ENCODE peak calls at places on chromosomes 12 and 14, in four cellular contexts. E, K, M and V are unnamed samples. For H3K4me1, the result is how much of the 10 kb centered on the place peaks cover.

GRCh38 chr14:93705513-93706156 is 82.7 kb downstream of the PRIMA1 start:
- DNase-seq in E (peak), K (no peak), M (no peak), V (no peak)

GRCh38 chr12:72872986-72873385 is 600.8 kb downstream of the TRHDE start:
- DNase-seq in E (no peak), K (no peak), M (no peak), V (no peak)

GRCh38 chr12:46825526-46826414 is at the start of gene SLC38A4:
- DNase-seq in E (no peak), K (no peak), M (peak), V (no peak)

GRCh38 chr12:10716704-10717315 is 6.3 kb downstream of the YBX3 start:
- DNase-seq in E (peak), K (peak), M (peak), V (peak)

GRCh38 chr12:89951694-89952060 is 243.0 kb upstream of the ATP2B1 start:
- DNase-seq in E (no peak), K (no peak), M (no peak), V (no peak)

GRCh38 chr14:77615231-77616132 is 955 bp downstream of the SPTLC2 start:
- DNase-seq in E (no peak), K (no peak), M (no peak), V (no peak)

GRCh38 chr12:89187507-89187906 is 164.8 kb downstream of the DUSP6 start:
- DNase-seq in E (no peak), K (no peak), M (no peak), V (no peak)

GRCh38 chr14:68703093-68703492 is 89.8 kb downstream of the ZFP36L1 start:
- DNase-seq in E (no peak), K (peak), M (no peak), V (no peak)

GRCh38 chr14:78405071-78405856 is 235.1 kb downstream of the NRXN3 start:
- DNase-seq in E (peak), K (no peak), M (no peak), V (no peak)

GRCh38 chr12:6827982-6828670 is at the start of gene P3H3:
- DNase-seq in E (no peak), K (peak), M (peak), V (no peak)

GRCh38 chr12:44618960-44619359 is 257.2 kb downstream of the NELL2 start:
- DNase-seq in E (no peak), K (no peak), M (no peak), V (no peak)

GRCh38 chr14:32826404-32827082 is 112.1 kb upstream of the NPAS3 start:
- DNase-seq in E (no peak), K (no peak), M (no peak), V (no peak)

GRCh38 chr12:52486166-52487105 is 6.6 kb downstream of the KRT6A start:
- DNase-seq in E (no peak), K (no peak), M (no peak), V (no peak)

GRCh38 chr14:61435563-61436337 is 114.4 kb downstream of the PRKCH start:
- DNase-seq in E (peak), K (no peak), M (no peak), V (no peak)

GRCh38 chr12:124544311-124544970 is 23.0 kb downstream of the NCOR2 start:
- DNase-seq in E (no peak), K (no peak), M (no peak), V (no peak)

GRCh38 chr14:73058923-73059311 is 583 bp downstream of the RBM25 start:
- DNase-seq in E (peak), K (peak), M (no peak), V (no peak)

GRCh38 chr14:67539116-67539515 is 6.0 kb downstream of the PLEKHH1 start:
- DNase-seq in E (no peak), K (no peak), M (no peak), V (no peak)

GRCh38 chr12:47079894-47080724 is at the start of gene AMIGO2:
- DNase-seq in E (no peak), K (peak), M (peak), V (peak)

GRCh38 chr12:64678835-64679234 is 68.5 kb downstream of the RASSF3 start:
- DNase-seq in E (no peak), K (no peak), M (no peak), V (no peak)

GRCh38 chr12:46219892-46220655 is 48.8 kb downstream of the SLC38A1 start:
- DNase-seq in E (no peak), K (peak), M (no peak), V (no peak)

GRCh38 chr12:120598674-120599463 is 17.7 kb upstream of the POP5 start:
- DNase-seq in E (no peak), K (peak), M (peak), V (peak)

GRCh38 chr12:53538209-53538689 is 31.0 kb upstream of the NPFF start:
- DNase-seq in E (no peak), K (peak), M (no peak), V (no peak)

GRCh38 chr12:5063149-5063548 is 19.5 kb downstream of the KCNA5 start:
- DNase-seq in E (no peak), K (no peak), M (no peak), V (no peak)

GRCh38 chr14:100294213-100294962 is 11.9 kb downstream of the SLC25A29 start:
- DNase-seq in E (no peak), K (no peak), M (no peak), V (no peak)

GRCh38 chr14:100617715-100618693 is 30.8 kb upstream of the BEGAIN start:
- DNase-seq in E (no peak), K (no peak), M (peak), V (no peak)

GRCh38 chr12:58479403-58479802 is 440.9 kb downstream of the LRIG3 start:
- DNase-seq in E (no peak), K (no peak), M (no peak), V (no peak)

GRCh38 chr14:84323450-84323849 is 1206.5 kb upstream of the FLRT2 start:
- DNase-seq in E (no peak), K (no peak), M (no peak), V (no peak)

GRCh38 chr12:54000105-54000773 is at the start of gene HOXC9:
- DNase-seq in E (no peak), K (no peak), M (peak), V (no peak)

GRCh38 chr12:6212086-6212485 is 11.9 kb downstream of the CD9 start:
- DNase-seq in E (no peak), K (no peak), M (no peak), V (no peak)

GRCh38 chr12:124940393-124941169 is 26.1 kb upstream of the UBC start:
- DNase-seq in E (peak), K (peak), M (peak), V (peak)

GRCh38 chr12:57772429-57773322 is at the start of gene EEF1AKMT3:
- DNase-seq in E (no peak), K (no peak), M (peak), V (peak)

GRCh38 chr12:85278598-85279448 is 1.2 kb upstream of the ALX1 start:
- DNase-seq in E (no peak), K (no peak), M (peak), V (no peak)

GRCh38 chr14:68688872-68689371 is 103.9 kb downstream of the ZFP36L1 start:
- DNase-seq in E (no peak), K (peak), M (no peak), V (no peak)

GRCh38 chr12:31362115-31362758 is 36.3 kb upstream of the SINHCAF start:
- DNase-seq in E (no peak), K (no peak), M (peak), V (no peak)

GRCh38 chr12:104220931-104221330 is 5.4 kb downstream of the TXNRD1 start:
- DNase-seq in E (peak), K (no peak), M (no peak), V (no peak)

GRCh38 chr12:104218935-104219334 is 3.4 kb downstream of the TXNRD1 start:
- DNase-seq in E (no peak), K (no peak), M (no peak), V (no peak)

GRCh38 chr12:104219908-104220404 is 4.4 kb downstream of the TXNRD1 start:
- DNase-seq in E (peak), K (peak), M (no peak), V (peak)

GRCh38 chr12:104216461-104217058 is 981 bp downstream of the TXNRD1 start:
- DNase-seq in E (no peak), K (peak), M (no peak), V (no peak)

GRCh38 chr12:104219361-104219892 is 3.8 kb downstream of the TXNRD1 start:
- DNase-seq in E (no peak), K (peak), M (no peak), V (no peak)
- H3K4me3 ChIP-seq in E (no peak), K (no peak), M (no peak), V (no peak)

GRCh38 chr12:132505105-132505851 is 15.3 kb downstream of the FBRSL1 start:
- DNase-seq in E (no peak), K (no peak), M (no peak), V (no peak)
- H3K4me1 ChIP-seq in E (half or more), K (under half), M (under half), V (half or more)

GRCh38 chr12:113298861-113299545 is 35.9 kb downstream of the SLC8B1 start:
- DNase-seq in E (no peak), K (no peak), M (no peak), V (no peak)

GRCh38 chr12:113297214-113297587 is 37.7 kb downstream of the SLC8B1 start:
- DNase-seq in E (no peak), K (no peak), M (no peak), V (no peak)

GRCh38 chr12:113296557-113297213 is 38.2 kb downstream of the SLC8B1 start:
- DNase-seq in E (no peak), K (no peak), M (no peak), V (no peak)

GRCh38 chr12:113298472-113298817 is 36.5 kb downstream of the SLC8B1 start:
- DNase-seq in E (no peak), K (no peak), M (no peak), V (no peak)

DNA sequence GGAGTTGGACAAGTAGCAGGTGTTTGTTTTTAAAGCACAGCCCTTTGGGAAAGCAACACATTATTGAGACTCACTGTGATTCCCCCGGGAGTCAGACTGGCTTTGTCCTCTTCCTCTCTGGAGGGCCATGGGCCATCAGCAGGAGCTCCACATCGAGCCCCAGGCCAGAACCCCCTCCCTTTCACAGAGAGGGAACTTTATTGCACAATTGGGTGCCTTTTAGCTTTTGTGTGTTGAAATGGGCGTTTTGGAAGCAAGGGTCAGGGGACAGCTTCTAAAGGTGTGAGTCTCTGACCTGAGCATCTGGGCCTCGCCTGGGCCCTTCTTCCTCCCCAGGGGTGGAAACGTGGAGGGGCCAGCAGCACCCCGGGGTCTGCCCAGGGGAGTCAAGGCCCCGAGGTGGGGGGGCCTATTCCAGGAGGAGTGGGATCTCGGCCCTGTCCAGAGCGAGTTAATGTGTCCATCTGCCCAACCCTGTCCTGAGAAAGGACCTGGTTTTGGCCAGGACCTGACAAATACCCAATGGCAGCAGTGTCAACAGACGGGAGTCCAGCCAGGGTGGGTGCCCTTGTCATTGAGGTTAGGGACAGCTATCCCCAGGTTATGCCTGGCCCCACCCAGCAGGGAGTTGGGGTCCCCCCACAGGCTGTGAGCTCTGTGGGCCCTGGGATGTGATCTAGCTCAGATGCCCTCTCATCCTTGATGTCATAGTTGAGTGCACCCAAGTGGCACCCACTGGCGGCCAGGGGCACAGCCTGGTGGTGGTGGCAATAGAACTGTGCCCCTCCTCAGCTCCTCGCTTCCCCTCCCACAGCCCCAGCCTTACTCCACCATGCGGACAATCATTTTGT is 37.1 kb downstream of the SLC8B1 start:
- DNase-seq in E (no peak), K (no peak), M (no peak), V (no peak)
- TF ChIP-seq POLR2A in E (no peak), K (no peak), M (no peak), V (no peak)

GRCh38 chr12:49091056-49091835 is 3.4 kb downstream of the DHH start:
- DNase-seq in E (no peak), K (no peak), M (no peak), V (no peak)
- H3K4me3 ChIP-seq in E (peak), K (no peak), M (no peak), V (peak)

GRCh38 chr12:79886917-79887519 is 47.9 kb downstream of the PPP1R12A start:
- DNase-seq in E (no peak), K (peak), M (no peak), V (no peak)
- H3K4me1 ChIP-seq in E (half or more), K (under half), M (under half), V (half or more)

DNA sequence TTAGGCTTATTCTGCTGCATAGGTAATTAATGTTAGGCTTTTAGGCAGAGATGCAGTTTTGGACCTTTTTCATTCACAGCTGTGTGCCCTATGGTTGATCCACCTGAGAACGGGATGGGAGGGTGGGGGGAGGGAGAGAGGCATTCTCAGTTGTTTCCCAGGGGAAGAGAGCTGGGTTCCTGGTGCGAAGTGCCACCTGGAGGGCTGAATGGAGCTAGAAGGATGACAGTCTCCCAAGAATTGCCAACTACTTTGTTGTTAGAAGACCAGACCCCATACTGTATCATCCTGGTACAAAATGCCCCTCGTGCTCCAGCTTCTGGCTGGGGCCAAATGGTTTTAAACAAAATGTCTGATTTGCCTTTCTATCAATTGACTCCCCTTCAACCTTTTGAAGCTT is 154.3 kb downstream of the APAF1 start:
- DNase-seq in E (no peak), K (peak), M (no peak), V (no peak)
- TF ChIP-seq POLR2A in E (no peak), K (no peak), M (no peak), V (no peak)

DNA sequence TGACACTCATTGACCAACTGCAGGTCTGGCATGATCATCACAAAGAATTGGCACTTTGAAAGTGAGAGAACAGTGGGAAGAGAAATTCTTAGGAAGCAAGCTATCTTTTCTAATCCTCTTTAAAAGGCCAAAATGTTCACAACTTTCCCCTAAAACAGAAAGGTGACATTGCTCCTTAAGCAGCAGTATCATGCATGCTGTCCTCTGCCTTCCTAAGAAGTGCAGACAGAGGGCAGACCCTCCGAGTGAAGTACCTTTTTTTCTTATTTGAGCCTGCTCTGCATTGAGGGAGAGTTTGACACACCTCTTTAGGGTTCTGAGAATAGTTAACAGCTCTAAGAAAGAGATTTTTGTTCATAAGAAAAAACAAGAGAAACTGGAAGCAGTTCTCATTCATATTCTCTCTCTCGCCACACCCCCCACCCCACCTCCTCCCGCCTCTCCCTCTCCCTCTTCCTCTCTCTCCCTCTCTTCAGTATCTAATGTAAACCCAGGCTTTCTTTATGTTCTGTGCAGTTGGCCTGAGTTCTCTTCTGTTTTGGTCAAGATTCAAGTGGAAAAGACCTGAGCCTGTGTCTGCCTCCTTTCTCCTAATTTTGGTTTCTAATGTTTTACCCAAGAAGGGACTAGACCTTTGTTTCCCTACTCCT is 709.1 kb downstream of the DIO2 start:
- DNase-seq in E (no peak), K (no peak), M (no peak), V (no peak)
- H3K4me3 ChIP-seq in E (no peak), K (no peak), M (no peak), V (no peak)